ENCODE peak calls at places on chromosomes 7 and 10, in seven cellular contexts. I, R, J, D, G, E and M are unnamed samples. For H3K9me2, the result is how much of the 10 kb centered on the place peaks cover.

GRCh38 chr7:47596502-47597202 is 14.7 kb upstream of the TNS3 start:
- DNase-seq in E (peak), G (peak), D (no peak), R (peak), I (no peak), J (peak), M (no peak)

GRCh38 chr10:132311338-132311939 is 3.7 kb upstream of the STK32C start:
- DNase-seq in G (no peak), J (peak), R (no peak), D (no peak), I (peak), E (no peak), M (no peak)

GRCh38 chr7:130654850-130655249 is 13.7 kb downstream of the COPG2 start:
- DNase-seq in I (no peak), J (no peak), D (no peak), G (no peak), E (no peak), R (no peak), M (no peak)

GRCh38 chr7:15495170-15495569 is 66.6 kb downstream of the AGMO start:
- DNase-seq in R (no peak), G (no peak), E (no peak), J (no peak), I (no peak), D (no peak), M (no peak)

GRCh38 chr7:18086165-18087030 is 58.8 kb upstream of the PRPS1L1 start:
- DNase-seq in D (no peak), G (no peak), I (no peak), R (peak), J (peak), E (peak), M (peak)

GRCh38 chr7:101618207-101618839 is 10.8 kb downstream of the MYL10 start:
- DNase-seq in R (peak), J (no peak), D (no peak), E (no peak), G (no peak), I (no peak), M (no peak)

GRCh38 chr7:151115121-151115835 is 29.0 kb downstream of the AGAP3 start:
- DNase-seq in J (peak), R (peak), E (peak), I (no peak), D (no peak), G (no peak), M (no peak)

GRCh38 chr10:101585841-101586240 is 2.2 kb downstream of the POLL start:
- DNase-seq in I (no peak), G (no peak), E (no peak), J (no peak), D (no peak), R (no peak), M (no peak)

GRCh38 chr10:49367600-49367999 is 28.3 kb downstream of the DRGX start:
- DNase-seq in G (no peak), J (peak), E (no peak), I (no peak), D (no peak), R (peak), M (no peak)

GRCh38 chr7:33792041-33792440 is 113.3 kb upstream of the BMPER start:
- DNase-seq in J (no peak), R (no peak), I (no peak), D (no peak), G (no peak), E (no peak), M (no peak)

GRCh38 chr10:50610364-50610763 is 13.4 kb downstream of the SGMS1 start:
- DNase-seq in G (no peak), R (no peak), D (no peak), I (no peak), E (no peak), J (no peak), M (no peak)

GRCh38 chr10:124077216-124077615 is 16.2 kb downstream of the CHST15 start:
- DNase-seq in D (no peak), I (no peak), G (no peak), E (no peak), R (no peak), J (no peak), M (no peak)

GRCh38 chr10:61705022-61705675 is 42.4 kb downstream of the CABCOCO1 start:
- DNase-seq in E (no peak), D (no peak), G (no peak), I (no peak), R (no peak), J (no peak), M (no peak)

GRCh38 chr10:121168513-121169216 is 317.5 kb downstream of the WDR11 start:
- DNase-seq in I (peak), J (peak), E (no peak), G (no peak), R (no peak), D (peak), M (no peak)

GRCh38 chr10:3747248-3747960 is 37.6 kb downstream of the KLF6 start:
- DNase-seq in J (no peak), I (no peak), D (no peak), R (no peak), G (no peak), E (no peak), M (no peak)

GRCh38 chr10:95485030-95485429 is 76.1 kb downstream of the SORBS1 start:
- DNase-seq in D (no peak), E (peak), I (no peak), G (no peak), J (no peak), R (no peak), M (no peak)

GRCh38 chr10:95482501-95483248 is 78.5 kb downstream of the SORBS1 start:
- DNase-seq in R (peak), G (no peak), I (no peak), J (no peak), E (no peak), D (no peak), M (no peak)

GRCh38 chr10:95493862-95494261 is 67.3 kb downstream of the SORBS1 start:
- DNase-seq in G (no peak), I (no peak), E (no peak), R (no peak), J (no peak), D (no peak), M (no peak)

GRCh38 chr10:95485445-95485844 is 75.7 kb downstream of the SORBS1 start:
- DNase-seq in J (no peak), I (no peak), G (no peak), R (peak), E (no peak), D (no peak), M (no peak)

DNA sequence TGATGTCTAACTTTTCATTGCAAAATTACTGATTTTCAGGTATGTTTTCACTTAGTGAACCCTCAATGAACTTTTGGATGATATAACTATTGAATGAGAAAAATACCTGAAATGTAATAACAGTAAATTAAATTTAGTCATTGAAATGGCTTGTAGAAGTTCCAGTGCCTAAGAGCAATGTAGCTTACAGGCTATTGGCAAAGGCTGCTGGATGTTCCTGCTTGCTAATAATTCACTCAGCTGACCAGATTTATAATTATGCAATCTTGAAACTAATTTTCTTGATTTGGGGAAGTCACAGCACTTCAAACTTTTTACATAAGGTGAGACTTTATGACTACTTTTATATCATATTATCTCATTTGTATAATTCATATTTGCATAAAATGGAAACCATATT is 73.2 kb downstream of the SORBS1 start:
- DNase-seq in G (no peak), D (peak), E (no peak), R (no peak), I (no peak), J (no peak), M (no peak)
- H3K9me2 ChIP-seq in G (under half), D (under half), E (under half), R (under half), I (under half), J (under half), M (under half)

GRCh38 chr10:88848499-88848898 is 3.1 kb downstream of the ANKRD22 start:
- DNase-seq in R (peak), D (no peak), I (peak), G (no peak), J (no peak), E (peak), M (no peak)
- H3K4me3 ChIP-seq in R (peak), D (no peak), I (no peak), G (no peak), J (no peak), E (peak), M (peak)

GRCh38 chr7:8684426-8684825 is 251.0 kb downstream of the NXPH1 start:
- DNase-seq in D (no peak), G (no peak), J (no peak), R (no peak), I (no peak), E (no peak), M (no peak)
- H3K9me2 ChIP-seq in D (under half), G (under half), J (under half), R (under half), I (under half), E (under half), M (under half)

GRCh38 chr7:2115739-2116065 is 117.0 kb downstream of the MAD1L1 start:
- DNase-seq in R (no peak), E (no peak), G (no peak), D (no peak), J (no peak), I (no peak), M (no peak)
- H3K4me3 ChIP-seq in R (no peak), E (no peak), G (no peak), D (no peak), J (no peak), I (peak), M (no peak)

DNA sequence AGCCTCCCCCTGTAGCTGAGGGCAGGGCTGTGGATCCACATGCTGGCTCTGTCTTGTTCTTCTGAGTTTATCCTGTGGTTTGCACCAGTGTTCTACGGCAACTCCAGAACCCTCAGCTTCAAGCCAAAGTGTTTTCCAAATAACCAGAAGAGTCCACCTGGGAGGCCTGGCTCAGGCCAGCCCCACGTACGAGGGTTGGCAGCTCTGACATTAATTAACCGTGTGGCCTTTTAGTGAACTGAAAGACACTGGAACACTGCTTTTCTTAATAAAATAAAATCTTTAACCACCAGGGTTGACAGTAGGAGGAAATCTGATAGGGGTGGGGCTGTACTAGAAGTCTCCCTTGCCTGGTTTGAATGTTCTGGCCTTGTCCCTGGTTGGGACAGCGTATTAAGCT is 65.0 kb downstream of the SYPL1 start:
- DNase-seq in R (no peak), D (peak), E (no peak), G (no peak), I (no peak), J (no peak), M (no peak)
- H3K9me2 ChIP-seq in R (under half), D (under half), E (under half), G (under half), I (under half), J (under half), M (under half)